ENCODE peak calls at places on chromosomes 1 and 21, in nine cellular contexts. V is body of pancreas, I is fibroblast of lung, D is lung, W is PC-9, U is upper lobe of left lung, C is lower lobe of right lung, F is uterus, Z is breast epithelium. Y is an unnamed sample.

GRCh38 chr1:6471969-6472368 is 6.0 kb upstream of the TNFRSF25 start:
- DNase-seq in V (no peak), I (no peak), D (peak), W (peak), U (peak), C (peak), F (no peak), Z (no peak), Y (no peak)

GRCh38 chr1:180061019-180061418 is 93.7 kb upstream of the QSOX1 start:
- DNase-seq in V (no peak), I (no peak), D (no peak), W (no peak), U (no peak), C (no peak), F (no peak), Z (no peak), Y (no peak)

GRCh38 chr21:35045539-35046222 is 3.4 kb downstream of the RUNX1 start:
- DNase-seq in V (no peak), I (no peak), D (no peak), W (no peak), U (no peak), C (no peak), F (no peak), Z (no peak), Y (no peak)

GRCh38 chr1:63784489-63785390 is 10.9 kb downstream of the ROR1 start:
- DNase-seq in V (no peak), I (no peak), D (no peak), W (no peak), U (no peak), C (no peak), F (no peak), Z (no peak), Y (no peak)

GRCh38 chr1:167479331-167479979 is 38.9 kb downstream of the CD247 start:
- DNase-seq in V (no peak), I (no peak), D (no peak), W (no peak), U (peak), C (no peak), F (no peak), Z (no peak), Y (no peak)

GRCh38 chr1:228002792-228003191 is 4.0 kb upstream of the WNT3A start:
- DNase-seq in V (no peak), I (no peak), D (no peak), W (no peak), U (no peak), C (no peak), F (peak), Z (peak), Y (no peak)

GRCh38 chr1:44262414-44262813 is 49.1 kb downstream of the DMAP1 start:
- DNase-seq in V (no peak), I (no peak), D (no peak), W (no peak), U (no peak), C (no peak), F (no peak), Z (no peak), Y (no peak)

GRCh38 chr1:199243423-199244061 is 604.7 kb downstream of the PTPRC start:
- DNase-seq in V (peak), I (peak), D (peak), W (no peak), U (peak), C (peak), F (no peak), Z (no peak), Y (no peak)

GRCh38 chr1:172845865-172846264 is 187.0 kb downstream of the FASLG start:
- DNase-seq in V (no peak), I (no peak), D (no peak), W (no peak), U (no peak), C (no peak), F (no peak), Z (no peak), Y (no peak)

GRCh38 chr1:208333676-208334075 is 89.5 kb upstream of the PLXNA2 start:
- DNase-seq in V (no peak), I (no peak), D (no peak), W (no peak), U (no peak), C (no peak), F (no peak), Z (no peak), Y (no peak)

DNA sequence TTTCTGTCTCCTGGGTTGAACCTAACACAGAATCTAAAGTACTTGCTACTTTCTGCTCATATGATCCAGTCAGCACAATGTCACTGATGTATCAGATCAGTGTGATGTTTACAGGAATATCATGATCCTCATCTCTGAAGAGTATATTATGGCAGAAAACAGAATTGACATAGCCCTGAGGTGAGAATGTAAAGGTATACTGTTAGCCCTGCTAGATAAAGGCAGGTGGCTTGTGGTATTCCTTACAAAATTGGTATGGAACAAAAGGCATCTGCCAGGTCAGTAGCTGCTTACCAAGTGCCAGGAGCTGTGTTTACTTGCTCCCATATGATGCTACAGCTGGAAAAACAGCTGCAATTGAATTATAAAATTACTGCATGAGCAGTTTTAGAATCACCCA is 30.5 kb downstream of the AADACL4 start:
- DNase-seq in V (no peak), I (no peak), D (no peak), W (no peak), U (no peak), C (no peak), F (no peak), Z (no peak), Y (no peak)
- H3K4me3 ChIP-seq in V (no peak), I (no peak), D (no peak), W (no peak), U (no peak), C (no peak), F (no peak), Z (no peak), Y (no peak)

GRCh38 chr1:84525738-84526137 is 19.4 kb upstream of the GNG5 start:
- DNase-seq in V (no peak), I (no peak), D (no peak), W (no peak), U (no peak), C (no peak), F (no peak), Z (no peak), Y (no peak)

DNA sequence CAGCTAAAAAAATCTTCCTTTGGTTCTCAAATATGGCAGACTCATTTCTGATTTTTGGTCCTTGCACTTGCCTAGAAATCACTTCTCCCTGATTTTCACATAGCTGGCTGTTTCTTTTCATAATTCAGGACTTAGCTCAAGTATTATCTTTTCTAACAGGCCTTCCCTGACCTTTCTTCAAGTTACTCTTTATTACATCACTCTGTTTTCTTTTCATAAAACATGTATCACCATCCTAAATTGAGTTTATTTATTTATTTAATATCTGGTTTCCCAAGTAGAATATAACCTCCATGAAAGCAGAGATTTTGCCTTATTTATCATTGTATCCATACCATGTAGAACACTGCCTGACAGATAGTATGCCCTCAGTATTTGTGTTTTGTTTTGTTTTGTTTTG is 18.2 kb upstream of the GNG5 start:
- DNase-seq in V (no peak), I (no peak), D (no peak), W (no peak), U (no peak), C (no peak), F (no peak), Z (no peak), Y (no peak)
- TF ChIP-seq CTCF in V (no peak), I (no peak), D (no peak), W (no peak), U (no peak), C (no peak), F (no peak), Z (no peak), Y (no peak)

GRCh38 chr1:32393136-32393535 is 1.1 kb downstream of the BSDC1 start:
- DNase-seq in V (no peak), I (peak), D (no peak), W (no peak), U (no peak), C (no peak), F (no peak), Z (no peak), Y (no peak)
- H3K27ac ChIP-seq in V (no peak), I (peak), D (no peak), W (no peak), U (peak), C (peak), F (no peak), Z (peak), Y (no peak)

DNA sequence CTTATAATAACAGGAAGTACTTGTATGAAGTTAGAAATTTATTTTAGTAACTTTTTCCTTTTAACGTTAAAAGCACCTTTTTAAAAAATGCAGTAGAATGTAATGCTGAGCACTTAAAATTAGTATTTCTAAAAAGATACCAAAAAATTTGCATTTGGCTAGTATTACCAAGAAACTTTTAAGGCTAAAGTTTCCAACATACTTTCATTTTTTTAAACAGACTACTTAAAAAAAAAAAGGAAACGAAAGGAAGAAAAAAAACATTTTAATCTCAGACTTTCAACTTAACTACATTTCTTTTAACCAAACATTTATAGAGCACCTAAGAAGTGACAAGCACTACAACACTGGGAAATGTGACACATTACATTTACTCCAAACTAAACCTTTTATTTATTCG is 2.8 kb downstream of the ARID4B start:
- DNase-seq in V (no peak), I (no peak), D (no peak), W (no peak), U (no peak), C (no peak), F (no peak), Z (no peak), Y (no peak)
- H3K4me3 ChIP-seq in V (no peak), I (peak), D (no peak), W (peak), U (no peak), C (peak), F (no peak), Z (no peak), Y (no peak)

GRCh38 chr1:232221790-232222499 is 408.0 kb downstream of the SIPA1L2 start:
- DNase-seq in V (no peak), I (peak), D (peak), W (peak), U (peak), C (no peak), F (no peak), Z (no peak), Y (no peak)
- TF ChIP-seq CTCF in V (no peak), I (no peak), D (no peak), W (no peak), U (no peak), C (no peak), F (no peak), Z (no peak), Y (no peak)

GRCh38 chr1:116667577-116668105 is at the start of gene IGSF3:
- DNase-seq in V (peak), I (peak), D (peak), W (peak), U (peak), C (peak), F (peak), Z (peak), Y (peak)
- H3K27ac ChIP-seq in V (peak), I (no peak), D (no peak), W (peak), U (no peak), C (peak), F (peak), Z (peak), Y (no peak)

GRCh38 chr1:11450310-11450709 is 28.6 kb upstream of the DISP3 start:
- DNase-seq in V (no peak), I (no peak), D (no peak), W (no peak), U (no peak), C (no peak), F (no peak), Z (no peak), Y (no peak)
- H3K4me3 ChIP-seq in V (no peak), I (no peak), D (no peak), W (no peak), U (no peak), C (no peak), F (no peak), Z (no peak), Y (no peak)

GRCh38 chr1:183302452-183303324 is 115.5 kb downstream of the NMNAT2 start:
- DNase-seq in V (no peak), I (no peak), D (no peak), W (no peak), U (no peak), C (no peak), F (no peak), Z (no peak), Y (no peak)

GRCh38 chr1:183301239-183301638 is 115.2 kb downstream of the LAMC2 start:
- DNase-seq in V (no peak), I (no peak), D (no peak), W (no peak), U (no peak), C (no peak), F (no peak), Z (no peak), Y (no peak)

GRCh38 chr1:183303901-183304300 is 114.3 kb downstream of the NMNAT2 start:
- DNase-seq in V (no peak), I (no peak), D (no peak), W (peak), U (no peak), C (no peak), F (no peak), Z (no peak), Y (no peak)

GRCh38 chr1:183304466-183305122 is 113.6 kb downstream of the NMNAT2 start:
- DNase-seq in V (no peak), I (no peak), D (no peak), W (no peak), U (no peak), C (no peak), F (no peak), Z (no peak), Y (no peak)

GRCh38 chr1:183303325-183303645 is 114.9 kb downstream of the NMNAT2 start:
- DNase-seq in V (no peak), I (no peak), D (no peak), W (no peak), U (no peak), C (no peak), F (no peak), Z (no peak), Y (no peak)
- TF ChIP-seq CTCF in V (no peak), I (no peak), D (no peak), W (no peak), U (no peak), C (no peak), F (no peak), Z (no peak), Y (no peak)